ENCODE peak calls at places on chromosomes 16 and 17, in nine cellular contexts. B, X, N, K, G, F, P, U and Y are unnamed samples.

GRCh38 chr16:75459691-75460090 is 4.8 kb downstream of the TMEM170A start:
- DNase-seq in B (no peak), X (no peak), N (no peak), K (no peak), G (no peak), F (no peak), P (no peak), U (no peak), Y (no peak)

GRCh38 chr17:58273453-58274104 is 7.2 kb downstream of the MPO start:
- DNase-seq in B (no peak), X (no peak), N (no peak), K (no peak), G (no peak), F (no peak), P (no peak), U (no peak), Y (no peak)

GRCh38 chr16:84806256-84806889 is 13.4 kb upstream of the CRISPLD2 start:
- DNase-seq in B (peak), X (no peak), N (peak), K (peak), G (no peak), F (no peak), P (peak), U (no peak), Y (peak)

GRCh38 chr17:19544366-19544765 is 10.7 kb downstream of the SLC47A1 start:
- DNase-seq in B (no peak), X (no peak), N (no peak), K (no peak), G (no peak), F (no peak), P (no peak), U (no peak), Y (no peak)

GRCh38 chr16:89581045-89581695 is 5.6 kb downstream of the CPNE7 start:
- DNase-seq in B (peak), X (no peak), N (no peak), K (no peak), G (no peak), F (no peak), P (no peak), U (no peak), Y (no peak)

GRCh38 chr17:55532670-55533069 is 21.4 kb upstream of the SMIM36 start:
- DNase-seq in B (no peak), X (no peak), N (no peak), K (no peak), G (no peak), F (no peak), P (no peak), U (no peak), Y (no peak)

GRCh38 chr16:67030221-67030962 is 1.4 kb downstream of the CBFB start:
- DNase-seq in B (no peak), X (no peak), N (no peak), K (no peak), G (no peak), F (no peak), P (no peak), U (no peak), Y (peak)

GRCh38 chr17:20010099-20010863 is 1.1 kb downstream of the SPECC1 start:
- DNase-seq in B (no peak), X (peak), N (peak), K (peak), G (peak), F (no peak), P (peak), U (peak), Y (no peak)

GRCh38 chr17:37025241-37025640 is 76.5 kb downstream of the AATF start:
- DNase-seq in B (no peak), X (no peak), N (no peak), K (no peak), G (no peak), F (no peak), P (no peak), U (no peak), Y (no peak)

GRCh38 chr17:35981908-35982330 is 622 bp upstream of the CCL16 start:
- DNase-seq in B (no peak), X (no peak), N (no peak), K (no peak), G (no peak), F (no peak), P (no peak), U (no peak), Y (no peak)

GRCh38 chr17:7177954-7178477 is 1.2 kb downstream of the ASGR1 start:
- DNase-seq in B (no peak), X (no peak), N (no peak), K (no peak), G (no peak), F (no peak), P (no peak), U (no peak), Y (no peak)

GRCh38 chr17:44385287-44386181 is 3.9 kb downstream of the ITGA2B start:
- DNase-seq in B (peak), X (peak), N (peak), K (peak), G (peak), F (peak), P (peak), U (peak), Y (peak)

GRCh38 chr16:11743308-11744074 is 834 bp upstream of the TXNDC11 start:
- DNase-seq in B (no peak), X (peak), N (peak), K (peak), G (peak), F (peak), P (no peak), U (no peak), Y (peak)

GRCh38 chr17:42363767-42364585 is 24.3 kb downstream of the STAT3 start:
- DNase-seq in B (no peak), X (peak), N (no peak), K (no peak), G (no peak), F (no peak), P (no peak), U (no peak), Y (no peak)

GRCh38 chr17:72270530-72270929 is 149.7 kb downstream of the SOX9 start:
- DNase-seq in B (no peak), X (no peak), N (no peak), K (no peak), G (no peak), F (no peak), P (no peak), U (no peak), Y (no peak)

GRCh38 chr17:82240506-82241182 is 11.8 kb downstream of the SLC16A3 start:
- DNase-seq in B (no peak), X (no peak), N (no peak), K (no peak), G (no peak), F (no peak), P (no peak), U (no peak), Y (peak)

GRCh38 chr16:56226187-56226586 is 34.9 kb downstream of the GNAO1 start:
- DNase-seq in B (no peak), X (no peak), N (no peak), K (no peak), G (no peak), F (no peak), P (no peak), U (no peak), Y (no peak)

GRCh38 chr17:4369557-4370230 is 3.2 kb upstream of the UBE2G1 start:
- DNase-seq in B (no peak), X (no peak), N (no peak), K (no peak), G (no peak), F (no peak), P (no peak), U (no peak), Y (no peak)

GRCh38 chr16:66298571-66299120 is 67.8 kb upstream of the CDH5 start:
- DNase-seq in B (no peak), X (no peak), N (no peak), K (no peak), G (no peak), F (no peak), P (no peak), U (no peak), Y (no peak)

GRCh38 chr16:19344224-19344801 is 58.8 kb downstream of the CLEC19A start:
- DNase-seq in B (no peak), X (no peak), N (no peak), K (no peak), G (no peak), F (no peak), P (no peak), U (no peak), Y (no peak)

GRCh38 chr17:66975614-66976378 is 11.3 kb downstream of the CACNG4 start:
- DNase-seq in B (no peak), X (no peak), N (peak), K (peak), G (no peak), F (no peak), P (no peak), U (no peak), Y (no peak)

GRCh38 chr16:2990891-2991290 is 10.6 kb upstream of the PKMYT1 start:
- DNase-seq in B (no peak), X (no peak), N (no peak), K (no peak), G (no peak), F (no peak), P (no peak), U (no peak), Y (no peak)

GRCh38 chr17:18960803-18961511 is 9.0 kb downstream of the SLC5A10 start:
- DNase-seq in B (no peak), X (peak), N (peak), K (peak), G (peak), F (peak), P (peak), U (peak), Y (peak)

GRCh38 chr17:51322390-51323029 is 62.2 kb downstream of the UTP18 start:
- DNase-seq in B (no peak), X (peak), N (no peak), K (peak), G (no peak), F (no peak), P (no peak), U (no peak), Y (no peak)